ENCODE peak calls at places on chromosomes 11 and 22, in five cellular contexts. J is NCI-H1417; E is neural progenitor cell; P is T-helper 1 cell; A is activated naive CD4-positive, alpha-beta T cell. Z is an unnamed sample.

GRCh38 chr11:87926250-87926970 is 248.8 kb downstream of the RAB38 start:
- DNase-seq in J (no peak), E (no peak), P (no peak), A (no peak), Z (peak)

GRCh38 chr11:66478823-66479740 is 1.2 kb upstream of the DPP3 start:
- DNase-seq in J (peak), E (peak), P (no peak), A (no peak), Z (no peak)

GRCh38 chr11:68191661-68192579 is 21.2 kb downstream of the KMT5B start:
- DNase-seq in J (no peak), E (no peak), P (no peak), A (no peak), Z (no peak)

GRCh38 chr22:45632791-45633515 is 38.7 kb upstream of the ATXN10 start:
- DNase-seq in J (no peak), E (peak), P (no peak), A (no peak), Z (no peak)

GRCh38 chr22:47549741-47550340 is 787.4 kb downstream of the TBC1D22A start:
- DNase-seq in J (no peak), E (no peak), P (no peak), A (no peak), Z (no peak)

GRCh38 chr11:66744485-66745355 is 15.7 kb upstream of the SPTBN2 start:
- DNase-seq in J (peak), E (peak), P (peak), A (peak), Z (peak)

GRCh38 chr11:47983464-47984397 is 3.4 kb downstream of the PTPRJ start:
- DNase-seq in J (peak), E (no peak), P (no peak), A (no peak), Z (no peak)

GRCh38 chr22:36330655-36331305 is 57.0 kb downstream of the MYH9 start:
- DNase-seq in J (no peak), E (no peak), P (no peak), A (no peak), Z (no peak)

GRCh38 chr11:77181799-77182541 is 53.9 kb downstream of the MYO7A start:
- DNase-seq in J (no peak), E (no peak), P (no peak), A (no peak), Z (no peak)

GRCh38 chr11:18313985-18314763 is 7.8 kb downstream of the HPS5 start:
- DNase-seq in J (no peak), E (no peak), P (no peak), A (no peak), Z (peak)

GRCh38 chr22:47805394-47805935 is 1043.0 kb downstream of the TBC1D22A start:
- DNase-seq in J (no peak), E (no peak), P (no peak), A (no peak), Z (no peak)

GRCh38 chr22:30239421-30240405 is 6.8 kb downstream of the LIF start:
- DNase-seq in J (no peak), E (no peak), P (no peak), A (no peak), Z (no peak)

GRCh38 chr11:134981824-134982223 is 569.8 kb upstream of the B3GAT1 start:
- DNase-seq in J (no peak), E (no peak), P (no peak), A (no peak), Z (no peak)

GRCh38 chr22:39477542-39477941 is 20.7 kb downstream of the MGAT3 start:
- DNase-seq in J (no peak), E (no peak), P (no peak), A (no peak), Z (no peak)

GRCh38 chr22:30802202-30803166 is 107.8 kb downstream of the OSBP2 start:
- DNase-seq in J (peak), E (peak), P (peak), A (no peak), Z (peak)

GRCh38 chr11:2806351-2807058 is 79.1 kb downstream of the CDKN1C start:
- DNase-seq in J (no peak), E (peak), P (no peak), A (no peak), Z (peak)

GRCh38 chr11:28729339-28729738 is 621.2 kb downstream of the METTL15 start:
- DNase-seq in J (no peak), E (no peak), P (no peak), A (no peak), Z (no peak)

GRCh38 chr11:1059759-1060158 is 14.9 kb upstream of the MUC2 start:
- DNase-seq in J (no peak), E (no peak), P (no peak), A (no peak), Z (no peak)

GRCh38 chr11:111449158-111449557 is 63.0 kb downstream of the BTG4 start:
- DNase-seq in J (no peak), E (no peak), P (no peak), A (no peak), Z (no peak)

GRCh38 chr22:44622147-44622427 is 79.9 kb upstream of the PRR5 start:
- DNase-seq in J (peak), E (peak), P (no peak), A (no peak), Z (peak)